ENCODE peak calls at places on chromosomes 12 and 14, in eight cellular contexts. T is stimulated activated CD4-positive, alpha-beta T cell treated with anti-CD3 and anti-CD28 coated beads, Interleukin-2, amount 100 ng/mL, for 24 hours; L is AG04450; M is ELF-1; X is iPS-NIHi11; V is WERI-Rb-1; C is AG08395; J is HT-29. R is an unnamed sample.

GRCh38 chr14:38150075-38150474 is 57.6 kb upstream of the SSTR1 start:
- DNase-seq in T (no peak), L (no peak), M (no peak), X (no peak), V (no peak), C (no peak), J (no peak), R (no peak)

GRCh38 chr14:35167496-35167895 is 45.1 kb downstream of the PRORP start:
- DNase-seq in T (no peak), L (no peak), M (no peak), X (no peak), V (no peak), C (no peak), J (no peak), R (no peak)

GRCh38 chr12:3077572-3078081 is 448 bp downstream of the TSPAN9 start:
- DNase-seq in T (peak), L (no peak), M (no peak), X (no peak), V (no peak), C (peak), J (peak), R (no peak)

GRCh38 chr12:62817556-62818271 is 117.2 kb downstream of the PPM1H start:
- DNase-seq in T (no peak), L (no peak), M (no peak), X (no peak), V (peak), C (peak), J (no peak), R (no peak)

GRCh38 chr12:113932411-113933196 is 33.5 kb downstream of the RBM19 start:
- DNase-seq in T (no peak), L (no peak), M (peak), X (peak), V (peak), C (peak), J (no peak), R (peak)

GRCh38 chr12:114666746-114667668 is 17.0 kb downstream of the TBX3 start:
- DNase-seq in T (no peak), L (no peak), M (peak), X (no peak), V (no peak), C (no peak), J (no peak), R (peak)

GRCh38 chr14:36941783-36942521 is 230.5 kb downstream of the SLC25A21 start:
- DNase-seq in T (peak), L (no peak), M (peak), X (peak), V (peak), C (peak), J (peak), R (peak)

GRCh38 chr12:57796996-57797395 is 14.4 kb downstream of the TSFM start:
- DNase-seq in T (no peak), L (no peak), M (no peak), X (no peak), V (no peak), C (no peak), J (no peak), R (no peak)

GRCh38 chr12:2813573-2814185 is 1.2 kb downstream of the ITFG2 start:
- DNase-seq in T (peak), L (no peak), M (peak), X (peak), V (peak), C (peak), J (peak), R (peak)

GRCh38 chr12:11953523-11953922 is 117.2 kb upstream of the BCL2L14 start:
- DNase-seq in T (no peak), L (no peak), M (no peak), X (no peak), V (no peak), C (no peak), J (no peak), R (no peak)

GRCh38 chr12:58966939-58967338 is 46.6 kb upstream of the LRIG3 start:
- DNase-seq in T (no peak), L (no peak), M (no peak), X (no peak), V (no peak), C (peak), J (no peak), R (no peak)

GRCh38 chr12:105330938-105331804 is 680 bp downstream of the C12orf75 start:
- DNase-seq in T (peak), L (no peak), M (no peak), X (peak), V (peak), C (no peak), J (peak), R (peak)

GRCh38 chr14:103130965-103131364 is 7.7 kb downstream of the TNFAIP2 start:
- DNase-seq in T (no peak), L (peak), M (no peak), X (no peak), V (no peak), C (no peak), J (no peak), R (no peak)

GRCh38 chr12:42213023-42213422 is 25.0 kb downstream of the YAF2 start:
- DNase-seq in T (no peak), L (no peak), M (peak), X (peak), V (no peak), C (no peak), J (peak), R (no peak)

GRCh38 chr12:18861287-18861858 is 123.5 kb downstream of the CAPZA3 start:
- DNase-seq in T (no peak), L (no peak), M (no peak), X (no peak), V (no peak), C (no peak), J (peak), R (no peak)

GRCh38 chr12:95674631-95675030 is 115.9 kb downstream of the NTN4 start:
- DNase-seq in T (no peak), L (no peak), M (no peak), X (no peak), V (peak), C (no peak), J (peak), R (no peak)

GRCh38 chr12:110501378-110501721 is 561 bp downstream of the VPS29 start:
- DNase-seq in T (no peak), L (no peak), M (no peak), X (no peak), V (peak), C (peak), J (no peak), R (peak)

GRCh38 chr12:76268267-76268666 is 79.9 kb downstream of the BBS10 start:
- DNase-seq in T (no peak), L (no peak), M (no peak), X (no peak), V (no peak), C (no peak), J (no peak), R (no peak)

GRCh38 chr12:106301241-106301610 is 1.3 kb upstream of the TCP11L2 start:
- DNase-seq in T (no peak), L (no peak), M (no peak), X (no peak), V (no peak), C (peak), J (no peak), R (no peak)

GRCh38 chr12:123102781-123103503 is 47.9 kb downstream of the PITPNM2 start:
- DNase-seq in T (no peak), L (no peak), M (no peak), X (no peak), V (no peak), C (no peak), J (no peak), R (no peak)

GRCh38 chr12:108962256-108962655 is 58.6 kb downstream of the SVOP start:
- DNase-seq in T (no peak), L (no peak), M (no peak), X (no peak), V (no peak), C (no peak), J (no peak), R (no peak)

GRCh38 chr12:80761818-80762217 is 45.1 kb downstream of the MYF5 start:
- DNase-seq in T (no peak), L (no peak), M (no peak), X (no peak), V (no peak), C (no peak), J (no peak), R (no peak)

GRCh38 chr14:89973234-89973823 is 17.6 kb downstream of the TDP1 start:
- DNase-seq in T (peak), L (peak), M (peak), X (peak), V (peak), C (peak), J (peak), R (peak)

GRCh38 chr12:75236206-75236605 is 26.6 kb upstream of the KCNC2 start:
- DNase-seq in T (no peak), L (no peak), M (no peak), X (no peak), V (no peak), C (no peak), J (no peak), R (no peak)

GRCh38 chr12:56476972-56477432 is 8.6 kb downstream of the SPRYD4 start:
- DNase-seq in T (no peak), L (no peak), M (no peak), X (peak), V (no peak), C (no peak), J (no peak), R (no peak)

GRCh38 chr14:104935955-104936354 is 11.3 kb downstream of the PLD4 start:
- DNase-seq in T (no peak), L (no peak), M (no peak), X (no peak), V (no peak), C (no peak), J (no peak), R (no peak)

GRCh38 chr14:105479438-105480164 is 5.0 kb downstream of the CRIP2 start:
- DNase-seq in T (no peak), L (no peak), M (no peak), X (no peak), V (no peak), C (no peak), J (no peak), R (no peak)

GRCh38 chr12:39872425-39872824 is 233.5 kb downstream of the SLC2A13 start:
- DNase-seq in T (no peak), L (no peak), M (no peak), X (no peak), V (no peak), C (no peak), J (no peak), R (no peak)

GRCh38 chr12:14260011-14260993 is 105.2 kb upstream of the ATF7IP start:
- DNase-seq in T (no peak), L (peak), M (peak), X (peak), V (no peak), C (peak), J (peak), R (peak)